ENCODE peak calls at places on chromosomes 3 and 15, in ten cellular contexts. F, J, A, W, G, P, Y, Z, X and H are unnamed samples.

GRCh38 chr3:188440563-188440962 is 286.6 kb downstream of the LPP start:
- DNase-seq in F (no peak), J (no peak), A (no peak), W (no peak), G (no peak), P (no peak), Y (no peak), Z (no peak), X (no peak), H (no peak)

GRCh38 chr15:27771892-27772291 is 327.2 kb downstream of the OCA2 start:
- DNase-seq in F (no peak), J (no peak), A (no peak), W (no peak), G (no peak), P (no peak), Y (no peak), Z (no peak), X (no peak), H (no peak)

GRCh38 chr3:146750196-146750595 is 145.1 kb upstream of the PLSCR5 start:
- DNase-seq in F (no peak), J (no peak), A (no peak), W (no peak), G (no peak), P (no peak), Y (no peak), Z (no peak), X (no peak), H (no peak)

GRCh38 chr3:27666277-27666676 is 55.8 kb downstream of the EOMES start:
- DNase-seq in F (no peak), J (no peak), A (no peak), W (no peak), G (no peak), P (no peak), Y (no peak), Z (no peak), X (no peak), H (no peak)

GRCh38 chr3:85605066-85605465 is 646.3 kb downstream of the CADM2 start:
- DNase-seq in F (no peak), J (no peak), A (no peak), W (no peak), G (no peak), P (no peak), Y (no peak), Z (no peak), X (no peak), H (no peak)

GRCh38 chr3:174191380-174191779 is 667.8 kb upstream of the NAALADL2 start:
- DNase-seq in F (no peak), J (no peak), A (no peak), W (no peak), G (no peak), P (no peak), Y (no peak), Z (no peak), X (no peak), H (no peak)

GRCh38 chr15:69557340-69558137 is 104.9 kb downstream of the RPLP1 start:
- DNase-seq in F (no peak), J (no peak), A (no peak), W (peak), G (no peak), P (peak), Y (no peak), Z (peak), X (no peak), H (no peak)

GRCh38 chr3:95460274-95460673 is 1354.1 kb upstream of the EPHA6 start:
- DNase-seq in F (no peak), J (peak), A (no peak), W (no peak), G (no peak), P (no peak), Y (no peak), Z (peak), X (peak), H (no peak)

GRCh38 chr3:114649331-114649730 is 355.5 kb downstream of the TIGIT start:
- DNase-seq in F (no peak), J (no peak), A (no peak), W (peak), G (no peak), P (no peak), Y (no peak), Z (no peak), X (no peak), H (no peak)

GRCh38 chr3:159172473-159172872 is 370.6 kb downstream of the MFSD1 start:
- DNase-seq in F (no peak), J (no peak), A (no peak), W (no peak), G (no peak), P (no peak), Y (no peak), Z (no peak), X (no peak), H (no peak)

GRCh38 chr3:42734263-42734860 is 31.8 kb upstream of the HHATL start:
- DNase-seq in F (no peak), J (no peak), A (peak), W (no peak), G (no peak), P (no peak), Y (no peak), Z (no peak), X (no peak), H (no peak)

GRCh38 chr3:40546811-40547210 is 22.1 kb downstream of the ZNF621 start:
- DNase-seq in F (no peak), J (no peak), A (no peak), W (peak), G (no peak), P (no peak), Y (no peak), Z (no peak), X (no peak), H (no peak)

GRCh38 chr3:48410205-48411040 is 19.5 kb downstream of the PLXNB1 start:
- DNase-seq in F (peak), J (peak), A (peak), W (no peak), G (peak), P (no peak), Y (no peak), Z (peak), X (peak), H (peak)

GRCh38 chr3:193971268-193971751 is 164.6 kb upstream of the HES1 start:
- DNase-seq in F (no peak), J (no peak), A (no peak), W (peak), G (no peak), P (peak), Y (no peak), Z (no peak), X (no peak), H (no peak)
- H3K4me3 ChIP-seq in F (no peak), J (no peak), A (no peak), W (no peak), G (no peak), P (no peak), Y (no peak), Z (no peak), X (no peak), H (no peak)

DNA sequence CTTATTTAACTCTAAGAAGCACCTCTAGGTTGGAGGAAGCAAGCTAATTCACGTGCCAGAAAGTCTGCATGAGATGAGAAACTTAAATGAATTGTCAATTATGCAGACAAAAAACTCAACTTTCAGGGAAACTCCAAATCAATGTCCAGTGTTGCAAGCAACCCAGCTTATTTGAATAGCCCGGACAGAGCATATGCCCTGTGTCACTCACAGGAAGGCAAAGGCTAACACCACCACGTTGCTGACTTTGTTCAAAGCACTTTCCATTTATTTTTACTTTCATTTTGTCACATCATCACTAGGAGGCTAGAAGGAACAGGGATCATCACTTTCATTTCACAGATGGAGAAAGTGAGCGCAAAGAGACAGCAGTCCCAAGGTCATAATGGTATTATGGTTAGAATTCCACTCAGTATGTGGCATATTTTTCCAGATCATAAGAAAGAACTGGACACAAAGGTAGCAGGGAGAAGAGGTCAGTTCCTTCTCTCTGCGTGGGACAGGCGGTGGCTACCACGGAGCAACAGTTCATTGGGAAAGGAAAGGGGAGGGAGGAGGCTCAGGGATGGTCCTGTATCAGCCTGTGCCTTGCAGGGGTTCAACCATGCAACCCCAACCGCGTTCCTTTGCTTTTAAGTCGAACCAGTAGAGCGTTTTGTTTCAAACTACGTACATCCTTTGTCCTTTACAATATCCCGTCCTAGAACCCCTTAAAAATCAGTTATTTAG is 1.2 kb downstream of the HEG1 start:
- DNase-seq in F (no peak), J (peak), A (no peak), W (peak), G (peak), P (no peak), Y (no peak), Z (no peak), X (no peak), H (no peak)
- TF ChIP-seq POLR2A in F (peak), J (no peak), A (no peak), W (no peak), G (no peak), P (no peak), Y (peak), Z (no peak), X (peak), H (peak)

GRCh38 chr3:73622135-73622534 is 2.6 kb downstream of the PDZRN3 start:
- DNase-seq in F (no peak), J (peak), A (no peak), W (no peak), G (no peak), P (peak), Y (no peak), Z (peak), X (peak), H (peak)
- H3K27ac ChIP-seq in F (peak), J (peak), A (peak), W (no peak), G (no peak), P (peak), Y (peak), Z (peak), X (peak), H (peak)

GRCh38 chr3:45035441-45036301 is 9.6 kb downstream of the CLEC3B start:
- DNase-seq in F (no peak), J (no peak), A (no peak), W (no peak), G (peak), P (no peak), Y (no peak), Z (peak), X (peak), H (peak)
- H3K4me3 ChIP-seq in F (peak), J (no peak), A (peak), W (no peak), G (no peak), P (peak), Y (peak), Z (no peak), X (peak), H (no peak)

GRCh38 chr3:4313606-4314308 is 10.6 kb downstream of the SETMAR start:
- DNase-seq in F (no peak), J (no peak), A (no peak), W (peak), G (no peak), P (no peak), Y (no peak), Z (no peak), X (no peak), H (no peak)
- TF ChIP-seq POLR2A in F (no peak), J (no peak), A (no peak), W (no peak), G (no peak), P (no peak), Y (no peak), Z (no peak), X (no peak), H (no peak)

DNA sequence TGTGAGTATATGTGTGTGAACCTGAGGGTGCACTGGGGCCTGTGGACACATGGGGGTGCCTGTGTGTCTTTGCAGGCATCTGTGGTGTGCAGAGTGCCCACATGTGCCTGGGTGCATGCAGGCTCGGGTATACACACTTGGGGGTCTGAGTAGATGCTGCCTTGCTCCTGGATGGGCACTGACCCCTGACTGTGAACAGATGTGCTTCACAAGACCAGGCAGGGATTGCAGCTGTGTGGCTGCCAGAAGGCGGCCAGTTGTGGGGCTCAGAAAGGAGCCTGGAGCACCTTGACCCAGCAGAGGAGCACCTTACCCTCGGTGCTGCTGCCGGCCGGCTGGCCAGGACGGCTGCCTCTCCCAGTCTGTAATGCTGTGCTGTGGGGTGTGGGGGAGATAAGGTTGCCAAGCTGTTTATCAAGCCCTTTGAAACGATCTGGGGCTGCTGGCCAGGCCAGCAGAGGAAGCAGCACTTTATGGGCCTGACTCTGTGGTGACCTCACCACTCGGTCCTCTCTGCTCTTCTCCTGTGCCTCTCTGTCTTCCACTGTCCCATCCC is 55.5 kb upstream of the MRPS22 start:
- DNase-seq in F (no peak), J (peak), A (no peak), W (no peak), G (no peak), P (peak), Y (no peak), Z (peak), X (no peak), H (peak)
- H3K27ac ChIP-seq in F (no peak), J (no peak), A (no peak), W (peak), G (no peak), P (no peak), Y (no peak), Z (peak), X (peak), H (no peak)

DNA sequence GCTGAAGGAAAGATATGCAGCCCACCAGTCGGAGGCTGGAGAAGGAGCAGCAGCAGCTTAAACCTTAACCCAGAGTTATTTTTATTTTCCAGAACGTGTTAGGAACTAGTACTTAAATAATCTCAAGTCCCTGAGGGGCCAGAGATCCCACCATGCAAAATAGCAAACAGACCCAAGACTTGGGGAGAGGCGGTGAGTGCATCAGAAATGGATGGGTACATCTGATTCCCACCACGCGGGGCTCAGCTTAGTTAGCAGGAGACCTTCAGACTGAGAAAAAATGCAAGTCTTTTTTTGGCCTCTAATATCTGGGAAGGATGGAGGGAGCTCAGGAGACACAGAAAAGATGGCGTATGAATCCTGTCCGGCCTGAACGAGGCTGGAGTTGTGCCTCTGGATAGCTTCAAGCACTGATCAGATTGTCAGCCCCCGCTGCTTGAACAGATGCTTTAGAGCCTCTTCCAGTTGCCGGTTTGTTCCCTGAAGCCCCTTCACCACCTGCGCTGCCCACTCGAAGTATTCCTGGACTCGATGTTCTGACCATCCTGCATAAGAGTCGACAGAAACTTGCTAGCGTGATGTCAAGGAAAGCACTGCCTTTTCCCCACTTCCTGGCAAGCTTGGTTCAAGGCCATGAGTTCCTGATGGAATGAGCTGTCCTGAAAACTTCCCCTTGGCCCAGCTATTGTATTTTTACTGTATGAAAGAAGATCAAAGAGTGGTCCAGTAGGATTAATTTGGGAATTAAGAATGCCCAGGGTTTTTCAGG is 1.3 kb downstream of the HDDC3 start:
- DNase-seq in F (no peak), J (no peak), A (no peak), W (no peak), G (no peak), P (no peak), Y (no peak), Z (peak), X (no peak), H (peak)
- H3K4me3 ChIP-seq in F (peak), J (peak), A (peak), W (peak), G (no peak), P (peak), Y (peak), Z (no peak), X (peak), H (no peak)